ENCODE peak calls at places on chromosomes 5 and 9, in nine cellular contexts. One of them, this sample, is unnamed.

GRCh38 chr9:87863882-87864465 is 18.7 kb upstream of the SPATA31E1 start:
- DNase-seq in stimulated activated CD4-positive, alpha-beta T cell treated with anti-CD3 and anti-CD28 coated beads, Interleukin-1b, Interleukin-23, amount 100 ng/mL, for 4 hours: no peak
- DNase-seq in renal cortical epithelial cell: no peak
- DNase-seq in NCI-H1092: no peak
- DNase-seq in occipital lobe: no peak
- DNase-seq in amniotic epithelial cell: no peak
- DNase-seq in heart left ventricle: no peak
- DNase-seq in C1 segment of cervical spinal cord: no peak
- DNase-seq in activated CD4-positive, alpha-beta memory T cell treated with anti-CD3 and anti-CD28 coated beads for 36 hours: no peak
- DNase-seq in this sample: no peak

GRCh38 chr5:10552183-10553143 is 11.4 kb upstream of the ANKRD33B start:
- DNase-seq in C1 segment of cervical spinal cord: no peak
- DNase-seq in renal cortical epithelial cell: peak; percentile 79
- DNase-seq in stimulated activated CD4-positive, alpha-beta T cell treated with anti-CD3 and anti-CD28 coated beads, Interleukin-1b, Interleukin-23, amount 100 ng/mL, for 4 hours: no peak
- DNase-seq in occipital lobe: no peak
- DNase-seq in amniotic epithelial cell: peak; percentile 43
- DNase-seq in heart left ventricle: no peak
- DNase-seq in NCI-H1092: no peak
- DNase-seq in activated CD4-positive, alpha-beta memory T cell treated with anti-CD3 and anti-CD28 coated beads for 36 hours: no peak
- DNase-seq in this sample: no peak

GRCh38 chr5:159916841-159917761 is 819 bp downstream of the ADRA1B start:
- DNase-seq in occipital lobe: no peak
- DNase-seq in NCI-H1092: no peak
- DNase-seq in renal cortical epithelial cell: no peak
- DNase-seq in C1 segment of cervical spinal cord: no peak
- DNase-seq in amniotic epithelial cell: no peak
- DNase-seq in activated CD4-positive, alpha-beta memory T cell treated with anti-CD3 and anti-CD28 coated beads for 36 hours: no peak
- DNase-seq in heart left ventricle: no peak
- DNase-seq in stimulated activated CD4-positive, alpha-beta T cell treated with anti-CD3 and anti-CD28 coated beads, Interleukin-1b, Interleukin-23, amount 100 ng/mL, for 4 hours: no peak
- DNase-seq in this sample: no peak

GRCh38 chr5:95641803-95642220 is 4.8 kb upstream of the RFESD start:
- DNase-seq in renal cortical epithelial cell: peak; percentile 18
- DNase-seq in activated CD4-positive, alpha-beta memory T cell treated with anti-CD3 and anti-CD28 coated beads for 36 hours: no peak
- DNase-seq in occipital lobe: no peak
- DNase-seq in heart left ventricle: no peak
- DNase-seq in NCI-H1092: no peak
- DNase-seq in stimulated activated CD4-positive, alpha-beta T cell treated with anti-CD3 and anti-CD28 coated beads, Interleukin-1b, Interleukin-23, amount 100 ng/mL, for 4 hours: no peak
- DNase-seq in C1 segment of cervical spinal cord: no peak
- DNase-seq in amniotic epithelial cell: peak; percentile 99
- DNase-seq in this sample: no peak

GRCh38 chr9:123419721-123420559 is 63.9 kb downstream of the CRB2 start:
- DNase-seq in occipital lobe: no peak
- DNase-seq in activated CD4-positive, alpha-beta memory T cell treated with anti-CD3 and anti-CD28 coated beads for 36 hours: no peak
- DNase-seq in NCI-H1092: no peak
- DNase-seq in stimulated activated CD4-positive, alpha-beta T cell treated with anti-CD3 and anti-CD28 coated beads, Interleukin-1b, Interleukin-23, amount 100 ng/mL, for 4 hours: no peak
- DNase-seq in renal cortical epithelial cell: no peak
- DNase-seq in amniotic epithelial cell: no peak
- DNase-seq in C1 segment of cervical spinal cord: no peak
- DNase-seq in heart left ventricle: no peak
- DNase-seq in this sample: peak; percentile 11

GRCh38 chr5:7017004-7017770 is 304.0 kb downstream of the TENT4A start:
- DNase-seq in NCI-H1092: no peak
- DNase-seq in heart left ventricle: no peak
- DNase-seq in occipital lobe: no peak
- DNase-seq in activated CD4-positive, alpha-beta memory T cell treated with anti-CD3 and anti-CD28 coated beads for 36 hours: no peak
- DNase-seq in amniotic epithelial cell: no peak
- DNase-seq in C1 segment of cervical spinal cord: no peak
- DNase-seq in renal cortical epithelial cell: no peak
- DNase-seq in stimulated activated CD4-positive, alpha-beta T cell treated with anti-CD3 and anti-CD28 coated beads, Interleukin-1b, Interleukin-23, amount 100 ng/mL, for 4 hours: no peak
- DNase-seq in this sample: no peak

GRCh38 chr9:27665121-27665520 is 91.8 kb upstream of the C9orf72 start:
- DNase-seq in stimulated activated CD4-positive, alpha-beta T cell treated with anti-CD3 and anti-CD28 coated beads, Interleukin-1b, Interleukin-23, amount 100 ng/mL, for 4 hours: no peak
- DNase-seq in heart left ventricle: no peak
- DNase-seq in occipital lobe: no peak
- DNase-seq in C1 segment of cervical spinal cord: no peak
- DNase-seq in renal cortical epithelial cell: no peak
- DNase-seq in NCI-H1092: no peak
- DNase-seq in activated CD4-positive, alpha-beta memory T cell treated with anti-CD3 and anti-CD28 coated beads for 36 hours: no peak
- DNase-seq in amniotic epithelial cell: no peak
- DNase-seq in this sample: no peak

GRCh38 chr9:84832453-84832852 is 162.9 kb downstream of the NTRK2 start:
- DNase-seq in heart left ventricle: no peak
- DNase-seq in activated CD4-positive, alpha-beta memory T cell treated with anti-CD3 and anti-CD28 coated beads for 36 hours: no peak
- DNase-seq in C1 segment of cervical spinal cord: no peak
- DNase-seq in renal cortical epithelial cell: no peak
- DNase-seq in NCI-H1092: no peak
- DNase-seq in amniotic epithelial cell: no peak
- DNase-seq in stimulated activated CD4-positive, alpha-beta T cell treated with anti-CD3 and anti-CD28 coated beads, Interleukin-1b, Interleukin-23, amount 100 ng/mL, for 4 hours: no peak
- DNase-seq in occipital lobe: no peak
- DNase-seq in this sample: no peak

GRCh38 chr9:123235448-123235847 is 32.9 kb downstream of the STRBP start:
- DNase-seq in C1 segment of cervical spinal cord: no peak
- DNase-seq in renal cortical epithelial cell: no peak
- DNase-seq in stimulated activated CD4-positive, alpha-beta T cell treated with anti-CD3 and anti-CD28 coated beads, Interleukin-1b, Interleukin-23, amount 100 ng/mL, for 4 hours: no peak
- DNase-seq in heart left ventricle: no peak
- DNase-seq in activated CD4-positive, alpha-beta memory T cell treated with anti-CD3 and anti-CD28 coated beads for 36 hours: no peak
- DNase-seq in amniotic epithelial cell: no peak
- DNase-seq in NCI-H1092: no peak
- DNase-seq in occipital lobe: no peak
- DNase-seq in this sample: no peak

GRCh38 chr5:93582677-93583524 is at the start of gene NR2F1:
- DNase-seq in C1 segment of cervical spinal cord: peak; percentile 44
- DNase-seq in occipital lobe: peak; percentile 74
- DNase-seq in heart left ventricle: no peak
- DNase-seq in renal cortical epithelial cell: peak; percentile 94
- DNase-seq in stimulated activated CD4-positive, alpha-beta T cell treated with anti-CD3 and anti-CD28 coated beads, Interleukin-1b, Interleukin-23, amount 100 ng/mL, for 4 hours: no peak
- DNase-seq in NCI-H1092: peak; percentile 92
- DNase-seq in activated CD4-positive, alpha-beta memory T cell treated with anti-CD3 and anti-CD28 coated beads for 36 hours: no peak
- DNase-seq in amniotic epithelial cell: peak; percentile 99
- DNase-seq in this sample: peak; percentile 84

GRCh38 chr5:129135633-129136032 is 41.1 kb downstream of the ISOC1 start:
- DNase-seq in occipital lobe: no peak
- DNase-seq in heart left ventricle: no peak
- DNase-seq in NCI-H1092: no peak
- DNase-seq in stimulated activated CD4-positive, alpha-beta T cell treated with anti-CD3 and anti-CD28 coated beads, Interleukin-1b, Interleukin-23, amount 100 ng/mL, for 4 hours: no peak
- DNase-seq in activated CD4-positive, alpha-beta memory T cell treated with anti-CD3 and anti-CD28 coated beads for 36 hours: peak; percentile 18
- DNase-seq in C1 segment of cervical spinal cord: no peak
- DNase-seq in renal cortical epithelial cell: no peak
- DNase-seq in amniotic epithelial cell: no peak
- DNase-seq in this sample: no peak

GRCh38 chr5:163460562-163461176 is at the start of gene HMMR:
- DNase-seq in occipital lobe: no peak
- DNase-seq in stimulated activated CD4-positive, alpha-beta T cell treated with anti-CD3 and anti-CD28 coated beads, Interleukin-1b, Interleukin-23, amount 100 ng/mL, for 4 hours: no peak
- DNase-seq in activated CD4-positive, alpha-beta memory T cell treated with anti-CD3 and anti-CD28 coated beads for 36 hours: no peak
- DNase-seq in amniotic epithelial cell: peak; percentile 55
- DNase-seq in C1 segment of cervical spinal cord: no peak
- DNase-seq in renal cortical epithelial cell: peak; percentile 44
- DNase-seq in NCI-H1092: no peak
- DNase-seq in heart left ventricle: no peak
- DNase-seq in this sample: no peak

GRCh38 chr9:21295992-21296391 is 9.1 kb downstream of the IFNA5 start:
- DNase-seq in renal cortical epithelial cell: no peak
- DNase-seq in NCI-H1092: no peak
- DNase-seq in stimulated activated CD4-positive, alpha-beta T cell treated with anti-CD3 and anti-CD28 coated beads, Interleukin-1b, Interleukin-23, amount 100 ng/mL, for 4 hours: no peak
- DNase-seq in activated CD4-positive, alpha-beta memory T cell treated with anti-CD3 and anti-CD28 coated beads for 36 hours: no peak
- DNase-seq in C1 segment of cervical spinal cord: no peak
- DNase-seq in occipital lobe: no peak
- DNase-seq in amniotic epithelial cell: no peak
- DNase-seq in heart left ventricle: no peak
- DNase-seq in this sample: no peak

GRCh38 chr5:57458443-57458842 is 24.2 kb downstream of the ACTBL2 start:
- DNase-seq in stimulated activated CD4-positive, alpha-beta T cell treated with anti-CD3 and anti-CD28 coated beads, Interleukin-1b, Interleukin-23, amount 100 ng/mL, for 4 hours: no peak
- DNase-seq in NCI-H1092: no peak
- DNase-seq in activated CD4-positive, alpha-beta memory T cell treated with anti-CD3 and anti-CD28 coated beads for 36 hours: no peak
- DNase-seq in heart left ventricle: no peak
- DNase-seq in occipital lobe: no peak
- DNase-seq in amniotic epithelial cell: no peak
- DNase-seq in renal cortical epithelial cell: no peak
- DNase-seq in C1 segment of cervical spinal cord: no peak
- DNase-seq in this sample: no peak

GRCh38 chr9:108333406-108334031 is 522.3 kb downstream of the ACTL7B start:
- DNase-seq in C1 segment of cervical spinal cord: no peak
- DNase-seq in activated CD4-positive, alpha-beta memory T cell treated with anti-CD3 and anti-CD28 coated beads for 36 hours: no peak
- DNase-seq in NCI-H1092: no peak
- DNase-seq in amniotic epithelial cell: no peak
- DNase-seq in heart left ventricle: no peak
- DNase-seq in renal cortical epithelial cell: no peak
- DNase-seq in stimulated activated CD4-positive, alpha-beta T cell treated with anti-CD3 and anti-CD28 coated beads, Interleukin-1b, Interleukin-23, amount 100 ng/mL, for 4 hours: no peak
- DNase-seq in occipital lobe: no peak
- DNase-seq in this sample: no peak

GRCh38 chr5:892390-893136 is at the start of the genes BRD9 and TRIP13:
- DNase-seq in activated CD4-positive, alpha-beta memory T cell treated with anti-CD3 and anti-CD28 coated beads for 36 hours: peak; percentile 89
- DNase-seq in stimulated activated CD4-positive, alpha-beta T cell treated with anti-CD3 and anti-CD28 coated beads, Interleukin-1b, Interleukin-23, amount 100 ng/mL, for 4 hours: peak; percentile 66
- DNase-seq in NCI-H1092: peak; percentile 59
- DNase-seq in renal cortical epithelial cell: peak; percentile 43
- DNase-seq in occipital lobe: peak; percentile 67
- DNase-seq in heart left ventricle: peak; percentile 84
- DNase-seq in amniotic epithelial cell: peak; percentile 54
- DNase-seq in C1 segment of cervical spinal cord: peak; percentile 87
- DNase-seq in this sample: peak; percentile 88